ENCODE peak calls at places on chromosomes 16 and 17, in eight cellular contexts. K, V, C, S, L, Q, E and U are unnamed samples.

GRCh38 chr17:1951920-1952319 is 73.2 kb downstream of the RTN4RL1 start:
- DNase-seq in K (no peak), V (no peak), C (no peak), S (no peak), L (no peak), Q (no peak), E (no peak), U (no peak)

GRCh38 chr17:74833501-74834361 is 26.0 kb downstream of the GRIN2C start:
- DNase-seq in K (peak; percentile 18), V (peak; percentile 78), C (peak; percentile 78), S (peak; percentile 96), L (no peak), Q (no peak), E (no peak), U (no peak)

GRCh38 chr16:85752511-85753420 is 1.9 kb upstream of the C16orf74 start:
- DNase-seq in K (no peak), V (no peak), C (no peak), S (no peak), L (no peak), Q (no peak), E (peak; percentile 71), U (no peak)

GRCh38 chr17:46181940-46182339 is 11.3 kb downstream of the KANSL1 start:
- DNase-seq in K (no peak), V (no peak), C (no peak), S (no peak), L (no peak), Q (no peak), E (no peak), U (no peak)

GRCh38 chr16:75305364-75306101 is 54.1 kb upstream of the BCAR1 start:
- DNase-seq in K (peak; percentile 100), V (peak; percentile 49), C (peak; percentile 97), S (peak; percentile 81), L (no peak), Q (peak; percentile 13), E (peak; percentile 63), U (peak; percentile 85)

GRCh38 chr16:4749700-4750257 is 15.4 kb downstream of the DNAAF8 start:
- DNase-seq in K (no peak), V (peak; percentile 75), C (no peak), S (no peak), L (no peak), Q (no peak), E (no peak), U (no peak)

GRCh38 chr16:70805787-70806186 is 4.8 kb upstream of the VAC14 start:
- DNase-seq in K (peak; percentile 35), V (no peak), C (no peak), S (peak; percentile 59), L (no peak), Q (no peak), E (no peak), U (no peak)

GRCh38 chr17:30323262-30323894 is 10.5 kb downstream of the TMIGD1 start:
- DNase-seq in K (no peak), V (no peak), C (no peak), S (no peak), L (peak; percentile 51), Q (peak; percentile 15), E (peak; percentile 68), U (no peak)

GRCh38 chr16:2779151-2779920 is 2.3 kb upstream of the ELOB start:
- DNase-seq in K (no peak), V (no peak), C (no peak), S (no peak), L (no peak), Q (no peak), E (no peak), U (no peak)

GRCh38 chr17:12642034-12642433 is 23.7 kb upstream of the MYOCD start:
- DNase-seq in K (no peak), V (no peak), C (no peak), S (no peak), L (no peak), Q (no peak), E (no peak), U (no peak)

GRCh38 chr17:66076546-66077190 is 115.3 kb downstream of the CEP112 start:
- DNase-seq in K (no peak), V (no peak), C (no peak), S (no peak), L (no peak), Q (no peak), E (no peak), U (no peak)